ENCODE peak calls at places on chromosomes 6 and 20, in seven cellular contexts. One of them, this sample, is unnamed.

GRCh38 chr6:32832535-32832934 is 6.0 kb downstream of the TAP2 start:
- DNase-seq in Peyer's patch: no peak
- DNase-seq in heart left ventricle: no peak
- DNase-seq in body of pancreas: no peak
- DNase-seq in adrenal gland: no peak
- DNase-seq in ovary: no peak
- DNase-seq in transverse colon: no peak
- DNase-seq in this sample: no peak

GRCh38 chr6:89281779-89282246 is 33.3 kb downstream of the GABRR2 start:
- DNase-seq in Peyer's patch: no peak
- DNase-seq in heart left ventricle: no peak
- DNase-seq in body of pancreas: peak; percentile 23
- DNase-seq in adrenal gland: no peak
- DNase-seq in ovary: no peak
- DNase-seq in transverse colon: peak; percentile 49
- DNase-seq in this sample: no peak

GRCh38 chr6:170279426-170279825 is 11.5 kb downstream of the DLL1 start:
- DNase-seq in Peyer's patch: no peak
- DNase-seq in heart left ventricle: no peak
- DNase-seq in body of pancreas: no peak
- DNase-seq in adrenal gland: no peak
- DNase-seq in ovary: peak; percentile 24
- DNase-seq in transverse colon: no peak
- DNase-seq in this sample: no peak

GRCh38 chr20:47191074-47191673 is 165.3 kb downstream of the ZMYND8 start:
- DNase-seq in Peyer's patch: no peak
- DNase-seq in heart left ventricle: no peak
- DNase-seq in body of pancreas: no peak
- DNase-seq in adrenal gland: no peak
- DNase-seq in ovary: no peak
- DNase-seq in transverse colon: no peak
- DNase-seq in this sample: no peak

GRCh38 chr6:5569491-5569890 is 308.2 kb downstream of the FARS2 start:
- DNase-seq in Peyer's patch: no peak
- DNase-seq in heart left ventricle: no peak
- DNase-seq in body of pancreas: no peak
- DNase-seq in adrenal gland: no peak
- DNase-seq in ovary: no peak
- DNase-seq in transverse colon: no peak
- DNase-seq in this sample: no peak

GRCh38 chr6:146928503-146928902 is 275.7 kb upstream of the STXBP5 start:
- DNase-seq in Peyer's patch: no peak
- DNase-seq in heart left ventricle: no peak
- DNase-seq in body of pancreas: no peak
- DNase-seq in adrenal gland: no peak
- DNase-seq in ovary: no peak
- DNase-seq in transverse colon: no peak
- DNase-seq in this sample: no peak

GRCh38 chr6:72216222-72217106 is 330.1 kb downstream of the RIMS1 start:
- DNase-seq in Peyer's patch: no peak
- DNase-seq in heart left ventricle: no peak
- DNase-seq in body of pancreas: peak; percentile 78
- DNase-seq in adrenal gland: no peak
- DNase-seq in ovary: no peak
- DNase-seq in transverse colon: no peak
- DNase-seq in this sample: no peak

GRCh38 chr20:51715873-51716215 is 52.3 kb downstream of the ATP9A start:
- DNase-seq in Peyer's patch: no peak
- DNase-seq in heart left ventricle: no peak
- DNase-seq in body of pancreas: no peak
- DNase-seq in adrenal gland: no peak
- DNase-seq in ovary: no peak
- DNase-seq in transverse colon: no peak
- DNase-seq in this sample: no peak

GRCh38 chr6:4242593-4242992 is 107.2 kb upstream of the ECI2 start:
- DNase-seq in Peyer's patch: no peak
- DNase-seq in heart left ventricle: no peak
- DNase-seq in body of pancreas: no peak
- DNase-seq in adrenal gland: no peak
- DNase-seq in ovary: no peak
- DNase-seq in transverse colon: no peak
- DNase-seq in this sample: no peak

GRCh38 chr20:49408705-49409104 is 73.8 kb downstream of the KCNB1 start:
- DNase-seq in Peyer's patch: no peak
- DNase-seq in heart left ventricle: no peak
- DNase-seq in body of pancreas: no peak
- DNase-seq in adrenal gland: no peak
- DNase-seq in ovary: no peak
- DNase-seq in transverse colon: no peak
- DNase-seq in this sample: no peak

GRCh38 chr6:98486052-98486451 is 348.3 kb upstream of the POU3F2 start:
- DNase-seq in Peyer's patch: no peak
- DNase-seq in heart left ventricle: no peak
- DNase-seq in body of pancreas: no peak
- DNase-seq in adrenal gland: no peak
- DNase-seq in ovary: no peak
- DNase-seq in transverse colon: no peak
- DNase-seq in this sample: no peak

GRCh38 chr20:5918856-5919633 is 31.3 kb downstream of the TRMT6 start:
- DNase-seq in Peyer's patch: no peak
- DNase-seq in heart left ventricle: no peak
- DNase-seq in body of pancreas: no peak
- DNase-seq in adrenal gland: no peak
- DNase-seq in ovary: no peak
- DNase-seq in transverse colon: no peak
- DNase-seq in this sample: no peak

GRCh38 chr6:35553309-35553708 is 40.6 kb upstream of the TULP1 start:
- DNase-seq in Peyer's patch: no peak
- DNase-seq in heart left ventricle: no peak
- DNase-seq in body of pancreas: no peak
- DNase-seq in adrenal gland: no peak
- DNase-seq in ovary: no peak
- DNase-seq in transverse colon: no peak
- DNase-seq in this sample: no peak

GRCh38 chr6:137819740-137820139 is 47.3 kb upstream of the TNFAIP3 start:
- DNase-seq in Peyer's patch: no peak
- DNase-seq in heart left ventricle: no peak
- DNase-seq in body of pancreas: no peak
- DNase-seq in adrenal gland: no peak
- DNase-seq in ovary: no peak
- DNase-seq in transverse colon: no peak
- DNase-seq in this sample: no peak

GRCh38 chr20:61549865-61550264 is 297.8 kb downstream of the CDH4 start:
- DNase-seq in Peyer's patch: no peak
- DNase-seq in heart left ventricle: no peak
- DNase-seq in body of pancreas: no peak
- DNase-seq in adrenal gland: no peak
- DNase-seq in ovary: no peak
- DNase-seq in transverse colon: no peak
- DNase-seq in this sample: no peak

GRCh38 chr20:24701668-24702067 is 232.2 kb downstream of the SYNDIG1 start:
- DNase-seq in Peyer's patch: no peak
- DNase-seq in heart left ventricle: no peak
- DNase-seq in body of pancreas: no peak
- DNase-seq in adrenal gland: no peak
- DNase-seq in ovary: no peak
- DNase-seq in transverse colon: no peak
- DNase-seq in this sample: no peak

GRCh38 chr6:20400476-20401402 is 940 bp upstream of the E2F3 start:
- DNase-seq in Peyer's patch: peak; percentile 59
- DNase-seq in heart left ventricle: peak; percentile 71
- DNase-seq in body of pancreas: peak; percentile 77
- DNase-seq in adrenal gland: peak; percentile 78
- DNase-seq in ovary: peak; percentile 44
- DNase-seq in transverse colon: peak; percentile 57
- DNase-seq in this sample: peak; percentile 20

GRCh38 chr6:346389-347030 is 45.0 kb upstream of the IRF4 start:
- DNase-seq in Peyer's patch: no peak
- DNase-seq in heart left ventricle: peak; percentile 34
- DNase-seq in body of pancreas: no peak
- DNase-seq in adrenal gland: peak; percentile 80
- DNase-seq in ovary: no peak
- DNase-seq in transverse colon: no peak
- DNase-seq in this sample: peak; percentile 44

DNA sequence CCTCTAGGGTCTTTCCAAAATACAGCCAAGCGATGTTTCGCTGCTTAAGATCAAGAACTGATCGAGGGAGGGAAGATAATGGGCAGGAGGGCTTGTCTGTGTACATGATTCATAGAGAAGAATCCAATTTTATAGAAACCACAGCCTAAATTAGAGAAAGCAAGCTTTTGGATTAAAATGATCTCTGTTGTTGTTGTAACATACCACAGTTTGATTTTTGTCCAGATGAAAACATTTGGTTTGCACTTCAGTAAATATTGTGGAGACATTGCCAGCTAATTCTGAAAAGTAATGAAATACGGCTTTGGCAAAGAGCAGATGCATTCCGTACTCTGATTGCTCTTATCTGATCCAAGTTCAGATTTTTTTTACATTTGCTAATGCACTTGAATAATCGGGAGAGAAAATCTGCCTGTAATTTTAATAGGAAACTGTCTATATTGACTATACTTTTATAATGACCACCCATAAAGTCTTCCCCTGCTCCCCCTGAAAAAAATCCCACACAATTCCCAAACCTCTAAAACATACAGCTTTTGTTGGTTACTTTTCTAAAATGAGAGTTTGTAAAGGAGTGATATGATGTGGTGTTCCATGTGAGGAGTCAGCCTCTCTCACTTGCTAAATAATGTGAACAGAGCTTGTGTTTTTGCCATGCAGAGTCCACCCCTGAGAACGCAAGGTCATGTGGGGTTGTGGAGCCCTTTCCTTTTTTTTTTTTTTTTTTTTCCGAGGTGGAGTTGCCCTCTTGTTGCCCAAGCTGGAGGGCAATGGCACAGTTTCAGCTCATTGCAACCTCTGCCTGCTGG is 199.9 kb downstream of the DTNBP1 start:
- DNase-seq in Peyer's patch: no peak
- DNase-seq in heart left ventricle: no peak
- DNase-seq in body of pancreas: no peak
- DNase-seq in adrenal gland: peak; percentile 35
- DNase-seq in ovary: no peak
- DNase-seq in transverse colon: no peak
- DNase-seq in this sample: no peak
- H3K4me1 ChIP-seq in Peyer's patch: no peaks in the 10 kb centered on the region
- H3K4me1 ChIP-seq in heart left ventricle: no peaks in the 10 kb centered on the region
- H3K4me1 ChIP-seq in body of pancreas: no peaks in the 10 kb centered on the region
- H3K4me1 ChIP-seq in adrenal gland: peaks cover 34% of the 10 kb centered on the region
- H3K4me1 ChIP-seq in ovary: peaks cover 8% of the 10 kb centered on the region
- H3K4me1 ChIP-seq in transverse colon: peaks cover 14% of the 10 kb centered on the region
- H3K4me1 ChIP-seq in this sample: no peaks in the 10 kb centered on the region

DNA sequence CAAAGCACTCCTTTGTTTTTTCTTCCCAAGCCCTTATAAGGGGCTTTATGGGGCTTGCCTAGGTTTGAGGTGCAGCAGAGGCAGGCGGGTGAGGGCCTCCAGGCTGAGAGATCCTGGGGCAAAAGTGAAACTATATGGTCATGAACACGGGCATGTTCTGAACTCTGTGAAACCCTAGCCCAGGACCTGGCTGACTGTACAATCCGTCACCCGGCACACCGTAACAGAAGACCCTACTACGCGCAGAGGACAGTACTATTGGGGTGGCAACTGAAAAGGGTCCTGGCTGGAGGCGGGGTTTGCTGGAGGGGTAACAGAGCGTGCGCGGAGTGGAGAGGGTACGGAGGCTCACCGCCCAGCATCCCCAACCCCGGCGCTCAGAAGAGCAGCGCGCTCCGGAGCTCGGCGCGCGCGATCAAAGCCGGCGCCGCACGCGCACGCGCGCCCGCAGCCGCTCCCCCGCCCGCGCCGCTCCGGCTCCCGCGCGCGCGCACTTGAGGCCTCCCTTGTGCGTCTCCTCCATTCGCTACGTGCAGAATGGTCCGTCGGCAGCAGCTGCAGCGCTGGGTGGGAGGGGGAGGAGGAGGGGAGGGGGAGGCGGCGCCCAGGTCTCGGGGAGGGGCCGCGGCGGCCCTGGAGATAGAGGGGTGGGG is 54.2 kb downstream of the MRPL14 start:
- DNase-seq in Peyer's patch: peak; percentile 84
- DNase-seq in heart left ventricle: peak; percentile 90
- DNase-seq in body of pancreas: peak; percentile 83
- DNase-seq in adrenal gland: peak; percentile 73
- DNase-seq in ovary: peak; percentile 85
- DNase-seq in transverse colon: peak; percentile 76
- DNase-seq in this sample: peak; percentile 80
- TF ChIP-seq POLR2A in Peyer's patch: no peak
- TF ChIP-seq POLR2A in heart left ventricle: no peak
- TF ChIP-seq POLR2A in body of pancreas: peak; percentile 46
- TF ChIP-seq POLR2A in adrenal gland: peak; percentile 63
- TF ChIP-seq POLR2A in ovary: no peak
- TF ChIP-seq POLR2A in transverse colon: no peak
- TF ChIP-seq POLR2A in this sample: peak; percentile 25

GRCh38 chr6:43705996-43706395 is 18.4 kb upstream of the MRPS18A start:
- DNase-seq in Peyer's patch: no peak
- DNase-seq in heart left ventricle: no peak
- DNase-seq in body of pancreas: no peak
- DNase-seq in adrenal gland: no peak
- DNase-seq in ovary: no peak
- DNase-seq in transverse colon: no peak
- DNase-seq in this sample: no peak

GRCh38 chr6:43699564-43700186 is 12.1 kb upstream of the MRPS18A start:
- DNase-seq in Peyer's patch: peak; percentile 69
- DNase-seq in heart left ventricle: no peak
- DNase-seq in body of pancreas: no peak
- DNase-seq in adrenal gland: no peak
- DNase-seq in ovary: no peak
- DNase-seq in transverse colon: peak; percentile 69
- DNase-seq in this sample: no peak

GRCh38 chr6:43703512-43704429 is 16.2 kb upstream of the MRPS18A start:
- DNase-seq in Peyer's patch: no peak
- DNase-seq in heart left ventricle: no peak
- DNase-seq in body of pancreas: peak; percentile 44
- DNase-seq in adrenal gland: no peak
- DNase-seq in ovary: no peak
- DNase-seq in transverse colon: no peak
- DNase-seq in this sample: no peak

GRCh38 chr6:43702147-43702521 is 14.5 kb upstream of the MRPS18A start:
- DNase-seq in Peyer's patch: no peak
- DNase-seq in heart left ventricle: no peak
- DNase-seq in body of pancreas: no peak
- DNase-seq in adrenal gland: no peak
- DNase-seq in ovary: no peak
- DNase-seq in transverse colon: no peak
- DNase-seq in this sample: no peak

GRCh38 chr6:43702522-43703440 is 15.2 kb upstream of the MRPS18A start:
- DNase-seq in Peyer's patch: peak; percentile 84
- DNase-seq in heart left ventricle: peak; percentile 93
- DNase-seq in body of pancreas: peak; percentile 86
- DNase-seq in adrenal gland: peak; percentile 95
- DNase-seq in ovary: peak; percentile 89
- DNase-seq in transverse colon: peak; percentile 93
- DNase-seq in this sample: peak; percentile 96
- H3K27ac ChIP-seq in Peyer's patch: peak overlapping the region; percentile 81
- H3K27ac ChIP-seq in heart left ventricle: peak overlapping the region; percentile 90
- H3K27ac ChIP-seq in body of pancreas: peak overlapping the region; percentile 82
- H3K27ac ChIP-seq in adrenal gland: peak overlapping the region; percentile 64
- H3K27ac ChIP-seq in ovary: peak overlapping the region; percentile 1
- H3K27ac ChIP-seq in transverse colon: peak overlapping the region; percentile 80
- H3K27ac ChIP-seq in this sample: peak overlapping the region; percentile 88

DNA sequence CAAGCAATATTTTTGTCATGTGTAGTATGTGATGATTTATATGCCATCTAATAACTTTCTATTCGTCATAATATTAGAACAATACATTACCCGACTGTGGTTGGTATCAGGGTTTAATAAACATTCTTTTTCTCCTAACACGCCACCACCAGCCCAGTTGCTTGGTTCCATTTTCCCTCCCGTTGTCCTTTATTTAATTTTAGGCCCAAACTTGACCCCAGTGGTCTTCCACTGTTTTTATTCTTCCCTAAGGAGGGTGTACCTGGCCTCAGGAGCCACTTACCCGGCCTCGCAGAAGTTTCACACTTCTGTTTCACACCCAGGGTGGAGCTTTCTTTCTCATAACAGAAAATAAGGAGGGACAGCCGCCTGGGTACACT is 33.1 kb upstream of the PIM1 start:
- DNase-seq in Peyer's patch: no peak
- DNase-seq in heart left ventricle: no peak
- DNase-seq in body of pancreas: no peak
- DNase-seq in adrenal gland: no peak
- DNase-seq in ovary: no peak
- DNase-seq in transverse colon: no peak
- DNase-seq in this sample: no peak
- H3K4me1 ChIP-seq in Peyer's patch: no peaks in the 10 kb centered on the region
- H3K4me1 ChIP-seq in heart left ventricle: peaks cover 5% of the 10 kb centered on the region
- H3K4me1 ChIP-seq in body of pancreas: peaks cover 19% of the 10 kb centered on the region
- H3K4me1 ChIP-seq in adrenal gland: peaks cover 32% of the 10 kb centered on the region
- H3K4me1 ChIP-seq in ovary: peaks cover 3% of the 10 kb centered on the region
- H3K4me1 ChIP-seq in transverse colon: peaks cover 58% of the 10 kb centered on the region
- H3K4me1 ChIP-seq in this sample: peaks cover 3% of the 10 kb centered on the region